ENCODE peak calls at places on chromosome 6, in ten cellular contexts. J is A172, M is HS-27A, D is amniotic stem cell, I is uterus, T is nucleus accumbens, V is mesothelial cell of epicardium, Q is NAMALWA, W is upper lobe of right lung, L is HFFc6. Z is an unnamed sample.

GRCh38 chr6:11930240-11930639 is 81.9 kb upstream of the HIVEP1 start:
- DNase-seq in J (no peak), M (no peak), D (no peak), I (no peak), T (no peak), V (no peak), Q (no peak), W (no peak), L (no peak), Z (no peak)

GRCh38 chr6:94548211-94548610 is 1029.1 kb upstream of the MANEA start:
- DNase-seq in J (no peak), M (no peak), D (no peak), I (no peak), T (no peak), V (no peak), Q (no peak), W (no peak), L (no peak), Z (no peak)

GRCh38 chr6:151679081-151679480 is 128.4 kb upstream of the ESR1 start:
- DNase-seq in J (no peak), M (peak), D (peak), I (peak), T (no peak), V (no peak), Q (no peak), W (no peak), L (peak), Z (no peak)

GRCh38 chr6:136525586-136526195 is 24.5 kb downstream of the MAP7 start:
- DNase-seq in J (no peak), M (no peak), D (no peak), I (no peak), T (peak), V (no peak), Q (no peak), W (no peak), L (no peak), Z (no peak)

GRCh38 chr6:20703049-20703448 is 168.8 kb downstream of the CDKAL1 start:
- DNase-seq in J (no peak), M (no peak), D (no peak), I (no peak), T (no peak), V (no peak), Q (no peak), W (no peak), L (no peak), Z (no peak)

GRCh38 chr6:157535354-157536217 is 154.6 kb downstream of the ZDHHC14 start:
- DNase-seq in J (peak), M (no peak), D (no peak), I (peak), T (no peak), V (no peak), Q (no peak), W (no peak), L (peak), Z (no peak)

GRCh38 chr6:163459536-163459935 is 45.0 kb downstream of the QKI start:
- DNase-seq in J (no peak), M (no peak), D (no peak), I (no peak), T (no peak), V (no peak), Q (no peak), W (no peak), L (no peak), Z (no peak)

GRCh38 chr6:116395647-116396046 is 24.9 kb downstream of the DSE start:
- DNase-seq in J (no peak), M (no peak), D (no peak), I (no peak), T (no peak), V (no peak), Q (no peak), W (no peak), L (no peak), Z (no peak)

GRCh38 chr6:25499851-25500250 is 152.2 kb upstream of the SCGN start:
- DNase-seq in J (no peak), M (no peak), D (peak), I (no peak), T (no peak), V (no peak), Q (no peak), W (no peak), L (peak), Z (no peak)

GRCh38 chr6:143745160-143746133 is 67.7 kb downstream of the PHACTR2 start:
- DNase-seq in J (no peak), M (no peak), D (no peak), I (peak), T (no peak), V (no peak), Q (no peak), W (peak), L (peak), Z (peak)

GRCh38 chr6:1267057-1267732 is 44.7 kb upstream of the FOXQ1 start:
- DNase-seq in J (peak), M (no peak), D (no peak), I (no peak), T (no peak), V (no peak), Q (no peak), W (no peak), L (no peak), Z (peak)

GRCh38 chr6:1797801-1798200 is 188.1 kb downstream of the FOXC1 start:
- DNase-seq in J (peak), M (no peak), D (no peak), I (no peak), T (no peak), V (no peak), Q (no peak), W (no peak), L (peak), Z (no peak)

GRCh38 chr6:44593539-44593944 is 206.0 kb downstream of the CDC5L start:
- DNase-seq in J (peak), M (peak), D (no peak), I (peak), T (no peak), V (no peak), Q (peak), W (no peak), L (peak), Z (peak)

GRCh38 chr6:16635810-16636602 is 125.3 kb downstream of the ATXN1 start:
- DNase-seq in J (peak), M (no peak), D (no peak), I (no peak), T (no peak), V (no peak), Q (no peak), W (no peak), L (peak), Z (no peak)

GRCh38 chr6:119630561-119631192 is 281.1 kb upstream of the MAN1A1 start:
- DNase-seq in J (no peak), M (no peak), D (no peak), I (no peak), T (no peak), V (no peak), Q (no peak), W (no peak), L (no peak), Z (no peak)

GRCh38 chr6:159919011-159919511 is 28.3 kb downstream of the MAS1 start:
- DNase-seq in J (no peak), M (no peak), D (no peak), I (no peak), T (no peak), V (no peak), Q (no peak), W (no peak), L (peak), Z (no peak)

GRCh38 chr6:15913573-15913972 is 215.3 kb upstream of the MYLIP start:
- DNase-seq in J (no peak), M (no peak), D (no peak), I (no peak), T (no peak), V (no peak), Q (no peak), W (no peak), L (no peak), Z (no peak)

GRCh38 chr6:105331927-105332326 is 71.0 kb downstream of the PREP start:
- DNase-seq in J (no peak), M (no peak), D (no peak), I (no peak), T (no peak), V (no peak), Q (no peak), W (no peak), L (no peak), Z (no peak)

GRCh38 chr6:16397623-16398022 is 159.2 kb downstream of the GMPR start:
- DNase-seq in J (peak), M (no peak), D (no peak), I (no peak), T (no peak), V (no peak), Q (no peak), W (no peak), L (peak), Z (no peak)

GRCh38 chr6:169382735-169383134 is 129.1 kb upstream of the THBS2 start:
- DNase-seq in J (no peak), M (no peak), D (no peak), I (no peak), T (no peak), V (no peak), Q (no peak), W (no peak), L (no peak), Z (peak)

GRCh38 chr6:3390698-3391097 is 66.2 kb downstream of the SLC22A23 start:
- DNase-seq in J (peak), M (peak), D (no peak), I (no peak), T (peak), V (no peak), Q (no peak), W (no peak), L (peak), Z (no peak)

GRCh38 chr6:139764498-139764986 is 390.1 kb upstream of the CITED2 start:
- DNase-seq in J (peak), M (peak), D (peak), I (peak), T (no peak), V (no peak), Q (peak), W (no peak), L (peak), Z (peak)

GRCh38 chr6:13614126-13614925 is 809 bp upstream of the NOL7 start:
- DNase-seq in J (peak), M (peak), D (no peak), I (no peak), T (peak), V (peak), Q (no peak), W (peak), L (peak), Z (peak)

GRCh38 chr6:138346302-138347195 is 31.2 kb upstream of the SMIM28 start:
- DNase-seq in J (no peak), M (no peak), D (no peak), I (no peak), T (no peak), V (no peak), Q (no peak), W (no peak), L (no peak), Z (no peak)

GRCh38 chr6:21593927-21594421 is 423 bp downstream of the SOX4 start:
- DNase-seq in J (peak), M (no peak), D (no peak), I (peak), T (peak), V (no peak), Q (peak), W (no peak), L (peak), Z (no peak)

GRCh38 chr6:34315780-34316179 is 67.0 kb upstream of the SMIM29 start:
- DNase-seq in J (no peak), M (no peak), D (no peak), I (no peak), T (no peak), V (no peak), Q (peak), W (no peak), L (no peak), Z (no peak)

Z was measured in Caco-2.